ENCODE peak calls at places on chromosomes 11 and 22, in four cellular contexts. H is EH; R is activated CD4-positive, alpha-beta T cell treated with anti-CD3 and anti-CD28 coated beads, Interleukin-2, amount 50 U/mL, for 24 hours; V is hippocampal formation. A is an unnamed sample.

GRCh38 chr11:115933564-115933963 is 429.3 kb upstream of the CADM1 start:
- DNase-seq in H (no peak), R (no peak), V (no peak), A (no peak)

GRCh38 chr11:111982019-111982464 is 43.2 kb upstream of the DLAT start:
- DNase-seq in V (peak), R (peak), H (peak), A (peak)

GRCh38 chr11:70876685-70877084 is 375.7 kb downstream of the SHANK2 start:
- DNase-seq in H (no peak), V (no peak), R (no peak), A (peak)

GRCh38 chr22:38312261-38312800 is 4.9 kb downstream of the CSNK1E start:
- DNase-seq in R (no peak), H (peak), V (no peak), A (no peak)

GRCh38 chr22:21443057-21443734 is 24.0 kb upstream of the TMEM191C start:
- DNase-seq in V (no peak), R (no peak), H (no peak), A (no peak)

GRCh38 chr11:79487412-79487811 is 46.6 kb upstream of the TENM4 start:
- DNase-seq in R (no peak), V (no peak), H (no peak), A (no peak)

GRCh38 chr11:131370090-131370751 is at the start of gene NTM:
- DNase-seq in V (peak), R (no peak), H (peak), A (no peak)

GRCh38 chr11:58913685-58914084 is 25.6 kb upstream of the GLYATL1 start:
- DNase-seq in H (no peak), R (no peak), V (no peak), A (no peak)

GRCh38 chr11:2272946-2273280 is 2.5 kb upstream of the ASCL2 start:
- DNase-seq in R (no peak), H (no peak), V (no peak), A (no peak)

GRCh38 chr11:72989727-72990126 is 152.4 kb downstream of the FCHSD2 start:
- DNase-seq in R (no peak), H (peak), V (no peak), A (no peak)

GRCh38 chr11:45331839-45332485 is 45.8 kb upstream of the SYT13 start:
- DNase-seq in V (no peak), H (peak), R (no peak), A (no peak)

GRCh38 chr22:29330753-29331152 is 15.3 kb upstream of the RASL10A start:
- DNase-seq in R (no peak), H (peak), V (no peak), A (no peak)

GRCh38 chr11:127037001-127037400 is 36.4 kb upstream of the KIRREL3 start:
- DNase-seq in R (no peak), V (no peak), H (no peak), A (no peak)

A was measured in NCI-H345.